ENCODE peak calls at places on chromosomes 7 and 10, in nine cellular contexts. L is HEK293T; R is stimulated activated CD4-positive, alpha-beta T cell treated with anti-CD3 and anti-CD28 coated beads, Interleukin-15, amount 100 ng/mL, for 24 hours; D is activated CD8-positive, alpha-beta memory T cell treated with anti-CD3 and anti-CD28 coated beads for 48 hours; E is T1000; U is mesothelial cell of epicardium; J is HS-5; G is stimulated activated CD8-positive, alpha-beta memory T cell treated with anti-CD3 and anti-CD28 coated beads, Interleukin-4, amount 100 ng/mL, for 1 hour; W is AG04449. N is an unnamed sample.

GRCh38 chr10:46560952-46561351 is 4.5 kb upstream of the GPRIN2 start:
- DNase-seq in L (no peak), R (no peak), D (no peak), E (no peak), U (no peak), J (no peak), G (no peak), W (no peak), N (no peak)

GRCh38 chr10:85548038-85548437 is 818.6 kb downstream of the GRID1 start:
- DNase-seq in L (peak), R (peak), D (no peak), E (peak), U (no peak), J (peak), G (no peak), W (no peak), N (no peak)

GRCh38 chr10:127649642-127650041 is 87.3 kb upstream of the FOXI2 start:
- DNase-seq in L (peak), R (no peak), D (no peak), E (no peak), U (no peak), J (no peak), G (no peak), W (no peak), N (no peak)

GRCh38 chr7:93435791-93436190 is 138.7 kb downstream of the CALCR start:
- DNase-seq in L (no peak), R (no peak), D (no peak), E (no peak), U (no peak), J (no peak), G (no peak), W (no peak), N (no peak)

GRCh38 chr10:3229815-3230214 is 57.2 kb upstream of the PITRM1 start:
- DNase-seq in L (no peak), R (no peak), D (no peak), E (no peak), U (no peak), J (no peak), G (no peak), W (no peak), N (no peak)

GRCh38 chr7:12601302-12601869 is 30.9 kb downstream of the SCIN start:
- DNase-seq in L (no peak), R (no peak), D (no peak), E (no peak), U (no peak), J (no peak), G (no peak), W (no peak), N (no peak)

GRCh38 chr10:124151466-124152095 is 58.2 kb upstream of the CHST15 start:
- DNase-seq in L (no peak), R (no peak), D (no peak), E (no peak), U (no peak), J (no peak), G (no peak), W (no peak), N (no peak)

GRCh38 chr7:123054357-123055133 is 59.0 kb upstream of the TAS2R16 start:
- DNase-seq in L (no peak), R (no peak), D (no peak), E (no peak), U (no peak), J (no peak), G (no peak), W (no peak), N (no peak)

GRCh38 chr10:22699976-22700375 is 14.4 kb downstream of the PIP4K2A start:
- DNase-seq in L (no peak), R (no peak), D (no peak), E (no peak), U (no peak), J (no peak), G (no peak), W (no peak), N (no peak)

GRCh38 chr7:107276220-107276827 is 107.5 kb downstream of the HBP1 start:
- DNase-seq in L (no peak), R (no peak), D (no peak), E (no peak), U (no peak), J (no peak), G (no peak), W (no peak), N (no peak)

GRCh38 chr10:20100157-20100556 is 283.9 kb downstream of the PLXDC2 start:
- DNase-seq in L (no peak), R (no peak), D (no peak), E (no peak), U (no peak), J (no peak), G (no peak), W (no peak), N (no peak)

GRCh38 chr7:138358850-138359341 is 101.2 kb upstream of the TRIM24 start:
- DNase-seq in L (no peak), R (no peak), D (no peak), E (no peak), U (no peak), J (no peak), G (no peak), W (no peak), N (no peak)

GRCh38 chr10:93568105-93568390 is 1.6 kb downstream of the FFAR4 start:
- DNase-seq in L (no peak), R (no peak), D (no peak), E (no peak), U (no peak), J (no peak), G (no peak), W (no peak), N (no peak)

GRCh38 chr10:86647773-86648705 is 6.3 kb upstream of the OPN4 start:
- DNase-seq in L (no peak), R (peak), D (no peak), E (peak), U (no peak), J (no peak), G (no peak), W (no peak), N (no peak)

GRCh38 chr10:17229967-17230682 is 2.1 kb downstream of the VIM start:
- DNase-seq in L (peak), R (peak), D (peak), E (no peak), U (peak), J (no peak), G (peak), W (no peak), N (peak)

GRCh38 chr10:102696736-102697135 is 17.5 kb downstream of the ARL3 start:
- DNase-seq in L (no peak), R (no peak), D (no peak), E (no peak), U (no peak), J (no peak), G (no peak), W (no peak), N (no peak)

GRCh38 chr7:128454808-128455555 is 696 bp upstream of the HILPDA start:
- DNase-seq in L (no peak), R (no peak), D (no peak), E (no peak), U (no peak), J (no peak), G (no peak), W (no peak), N (no peak)

GRCh38 chr7:28750981-28751380 is 207.1 kb downstream of the TRIL start:
- DNase-seq in L (no peak), R (no peak), D (no peak), E (no peak), U (no peak), J (no peak), G (no peak), W (no peak), N (no peak)

GRCh38 chr10:69329721-69330178 is 51.5 kb downstream of the HK1 start:
- DNase-seq in L (no peak), R (no peak), D (no peak), E (no peak), U (no peak), J (no peak), G (no peak), W (no peak), N (no peak)

N was measured in omental fat pad.